ENCODE peak calls at places on chromosomes 3 and 15, in seven cellular contexts. T is neuronal stem cell, Q is heart left ventricle, O is left lung, Y is ovary, L is aorta, R is right cardiac atrium. D is an unnamed sample.

GRCh38 chr3:184322731-184323487 is 8.5 kb downstream of the EIF4G1 start:
- DNase-seq in Q (no peak), L (peak; percentile 66), O (no peak), R (peak; percentile 53), T (no peak), Y (no peak), D (peak; percentile 77)

GRCh38 chr3:23959147-23959900 is 14.2 kb downstream of the NR1D2 start:
- DNase-seq in L (no peak), R (no peak), Y (no peak), O (no peak), Q (no peak), T (no peak), D (no peak)

GRCh38 chr3:151379083-151379734 is 5.3 kb downstream of the P2RY12 start:
- DNase-seq in Q (peak; percentile 19), O (peak; percentile 41), T (peak; percentile 11), L (peak; percentile 57), Y (peak; percentile 49), R (peak; percentile 63), D (peak; percentile 13)

GRCh38 chr3:32841875-32842505 is 24.2 kb downstream of the TRIM71 start:
- DNase-seq in Y (no peak), O (no peak), Q (no peak), R (no peak), T (no peak), L (no peak), D (no peak)

GRCh38 chr15:73368301-73369072 is at the start of gene HCN4:
- DNase-seq in R (peak; percentile 70), O (no peak), Y (no peak), T (peak; percentile 72), L (no peak), Q (peak; percentile 34), D (no peak)

GRCh38 chr3:197478746-197479668 is 76.8 kb downstream of the BDH1 start:
- DNase-seq in O (no peak), T (no peak), Q (no peak), Y (no peak), L (no peak), R (no peak), D (no peak)

GRCh38 chr3:37991823-37992222 is 1.2 kb downstream of the VILL start:
- DNase-seq in Y (no peak), L (no peak), Q (no peak), R (peak; percentile 40), O (no peak), T (no peak), D (no peak)

GRCh38 chr3:174409085-174409743 is 449.9 kb upstream of the NAALADL2 start:
- DNase-seq in Y (no peak), R (no peak), O (no peak), L (no peak), T (no peak), Q (no peak), D (no peak)

GRCh38 chr15:40336129-40337122 is 4.3 kb downstream of the CCDC9B start:
- DNase-seq in T (no peak), L (peak; percentile 53), Q (no peak), O (no peak), Y (no peak), R (peak; percentile 61), D (no peak)

GRCh38 chr3:101643861-101644613 is 32.9 kb downstream of the ZBTB11 start:
- DNase-seq in R (no peak), L (no peak), Y (no peak), O (no peak), T (no peak), Q (no peak), D (no peak)

GRCh38 chr3:85652322-85652721 is 693.5 kb downstream of the CADM2 start:
- DNase-seq in T (no peak), R (no peak), O (no peak), Y (no peak), L (no peak), Q (no peak), D (no peak)

GRCh38 chr3:12503126-12503952 is 19.1 kb downstream of the TSEN2 start:
- DNase-seq in Y (no peak), Q (no peak), R (no peak), O (peak; percentile 36), L (peak; percentile 66), T (no peak), D (no peak)

GRCh38 chr3:55337641-55338174 is 149.4 kb downstream of the WNT5A start:
- DNase-seq in Q (no peak), L (no peak), R (no peak), Y (no peak), T (no peak), O (no peak), D (no peak)

GRCh38 chr15:67259806-67260205 is 5.2 kb downstream of the IQCH start:
- DNase-seq in L (no peak), R (no peak), Q (no peak), T (no peak), O (no peak), Y (no peak), D (no peak)

GRCh38 chr15:78855746-78856145 is 16.9 kb upstream of the MORF4L1 start:
- DNase-seq in L (no peak), R (no peak), Y (no peak), Q (no peak), T (no peak), O (no peak), D (no peak)

GRCh38 chr15:25180606-25181289 is 226.0 kb downstream of the SNRPN start:
- DNase-seq in Q (peak; percentile 12), Y (peak; percentile 6), O (no peak), T (no peak), R (peak; percentile 13), L (peak; percentile 24), D (peak; percentile 5)

GRCh38 chr3:138253609-138254008 is 66.5 kb downstream of the ARMC8 start:
- DNase-seq in O (no peak), Y (no peak), Q (no peak), R (no peak), L (no peak), T (no peak), D (no peak)

GRCh38 chr3:105823149-105823866 is 45.5 kb downstream of the CBLB start:
- DNase-seq in R (no peak), Y (no peak), L (no peak), Q (no peak), O (no peak), T (no peak), D (no peak)

GRCh38 chr3:129793947-129794318 is 99.6 kb downstream of the TMCC1 start:
- DNase-seq in R (no peak), O (peak; percentile 47), L (no peak), Y (no peak), T (peak; percentile 51), Q (no peak), D (no peak)

GRCh38 chr3:58524326-58524888 is 12.6 kb downstream of the ACOX2 start:
- DNase-seq in R (no peak), T (no peak), L (no peak), Y (no peak), O (no peak), Q (no peak), D (no peak)

GRCh38 chr15:51076142-51076897 is 18.4 kb downstream of the TNFAIP8L3 start:
- DNase-seq in R (no peak), Q (no peak), Y (no peak), O (no peak), T (no peak), L (no peak), D (no peak)

GRCh38 chr3:140829796-140830195 is 111.8 kb upstream of the SLC25A36 start:
- DNase-seq in T (no peak), L (no peak), R (no peak), O (no peak), Q (no peak), Y (no peak), D (no peak)

GRCh38 chr15:50075292-50075691 is 43.7 kb downstream of the ATP8B4 start:
- DNase-seq in T (no peak), L (no peak), Y (no peak), O (no peak), R (no peak), Q (no peak), D (no peak)

DNA sequence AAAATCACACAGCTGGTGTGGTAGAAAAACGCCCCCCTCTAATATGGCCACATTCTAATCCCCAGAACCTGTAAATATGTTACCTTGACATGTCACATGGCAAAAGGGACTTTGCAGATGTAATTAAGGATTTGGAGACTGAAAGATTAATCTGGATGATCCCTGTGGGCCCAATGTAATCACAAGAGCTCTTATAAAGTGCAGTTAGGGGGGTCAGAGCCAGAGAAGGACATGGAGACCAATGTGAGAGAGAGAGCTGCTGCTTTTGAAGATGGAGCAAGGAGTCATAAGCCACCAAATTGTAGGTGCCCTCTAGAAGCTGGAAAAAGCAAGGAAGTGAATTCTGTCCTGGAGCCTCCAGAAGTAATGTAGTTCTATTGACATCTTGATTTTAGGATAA is 152.6 kb downstream of the PEX5L start:
- DNase-seq in R (no peak), Q (no peak), L (no peak), T (no peak), Y (no peak), O (no peak), D (no peak)
- H3K4me1 ChIP-seq in R (no peaks in the 10 kb centered on the region), Q (peaks cover 7% of the 10 kb centered on the region), L (no peaks in the 10 kb centered on the region), T (peaks cover 2% of the 10 kb centered on the region), Y (no peaks in the 10 kb centered on the region), O (no peaks in the 10 kb centered on the region), D (no peaks in the 10 kb centered on the region)

DNA sequence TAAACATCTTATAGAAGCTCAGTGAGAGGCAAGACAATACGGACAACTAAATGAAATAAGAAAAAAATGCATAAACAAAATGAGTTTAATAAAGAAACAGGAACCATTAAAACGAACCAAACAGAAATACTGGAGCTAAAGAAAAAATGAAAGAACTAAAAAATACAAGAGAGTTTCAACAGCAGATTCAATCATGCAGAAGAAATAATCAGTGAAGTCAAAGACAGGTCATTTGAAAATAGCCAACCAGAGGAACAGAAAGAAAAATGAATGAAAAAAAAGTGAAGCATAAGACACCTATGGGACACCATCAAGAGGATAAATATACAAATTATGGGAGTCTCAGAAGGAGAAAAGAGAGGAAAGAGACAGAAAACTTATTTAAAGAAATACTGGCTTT is 42.5 kb upstream of the PRR20G start:
- DNase-seq in R (no peak), Y (no peak), T (no peak), O (no peak), Q (no peak), L (no peak), D (no peak)
- H3K9me3 ChIP-seq in R (peaks cover 2% of the 10 kb centered on the region), Y (no peaks in the 10 kb centered on the region), T (peaks cover 14% of the 10 kb centered on the region), O (no peaks in the 10 kb centered on the region), Q (peaks cover 57% of the 10 kb centered on the region), L (peaks cover 6% of the 10 kb centered on the region), D (peaks cover 28% of the 10 kb centered on the region)

GRCh38 chr3:158763421-158763820 is 31.2 kb upstream of the RARRES1 start:
- DNase-seq in L (no peak), Q (no peak), R (no peak), T (no peak), O (no peak), Y (no peak), D (no peak)

GRCh38 chr3:158766364-158766763 is 34.1 kb upstream of the RARRES1 start:
- DNase-seq in L (no peak), O (no peak), R (no peak), T (no peak), Y (no peak), Q (no peak), D (no peak)

GRCh38 chr3:158768361-158768787 is 33.5 kb upstream of the MFSD1 start:
- DNase-seq in L (peak; percentile 76), Q (peak; percentile 60), Y (peak; percentile 71), T (peak; percentile 21), O (peak; percentile 61), R (peak; percentile 91), D (peak; percentile 84)

GRCh38 chr3:158762701-158763100 is 30.4 kb upstream of the RARRES1 start:
- DNase-seq in R (no peak), O (no peak), T (no peak), Q (no peak), Y (no peak), L (no peak), D (no peak)

GRCh38 chr3:158765518-158766205 is 33.4 kb upstream of the RARRES1 start:
- DNase-seq in L (no peak), Q (no peak), O (no peak), T (no peak), Y (no peak), R (no peak), D (no peak)
- H3K27ac ChIP-seq in L (no peak overlapping the region), Q (no peak overlapping the region), O (no peak overlapping the region), T (no peak overlapping the region), Y (no peak overlapping the region), R (no peak overlapping the region), D (no peak overlapping the region)

GRCh38 chr15:29922191-29922590 is 99.9 kb upstream of the TJP1 start:
- DNase-seq in Y (no peak), L (no peak), Q (no peak), O (no peak), T (no peak), R (no peak), D (no peak)
- H3K4me1 ChIP-seq in Y (peaks cover 6% of the 10 kb centered on the region), L (peaks cover 5% of the 10 kb centered on the region), Q (peaks cover 18% of the 10 kb centered on the region), O (peaks cover 10% of the 10 kb centered on the region), T (no peaks in the 10 kb centered on the region), R (peaks cover 2% of the 10 kb centered on the region), D (no peaks in the 10 kb centered on the region)